ENCODE peak calls at places on chromosomes 16 and 17, in seven cellular contexts. Y is cardiac muscle cell; S is endodermal cell; H is CD8-positive, alpha-beta T cell; T is GM06990; B is left ventricle myocardium inferior; M is prostate gland. R is an unnamed sample.

GRCh38 chr17:13558588-13558987 is 43.1 kb downstream of the HS3ST3A1 start:
- DNase-seq in Y (no peak), M (no peak), S (no peak), T (no peak), B (no peak), H (no peak), R (no peak)

GRCh38 chr17:34598161-34598776 is 18.9 kb downstream of the TMEM132E start:
- DNase-seq in B (no peak), S (peak; percentile 92), Y (no peak), T (no peak), H (no peak), M (no peak), R (no peak)

GRCh38 chr17:74798239-74798707 is 22.1 kb upstream of the NAT9 start:
- DNase-seq in H (no peak), T (no peak), Y (no peak), B (no peak), S (no peak), M (no peak), R (peak; percentile 18)

GRCh38 chr16:2239231-2239675 is 3.0 kb downstream of the DNASE1L2 start:
- DNase-seq in T (no peak), S (no peak), B (no peak), H (no peak), Y (no peak), M (no peak), R (peak; percentile 57)

GRCh38 chr16:85180047-85180878 is 68.0 kb upstream of the CIBAR2 start:
- DNase-seq in S (no peak), H (no peak), M (no peak), T (no peak), Y (no peak), B (no peak), R (no peak)

GRCh38 chr17:29982991-29983390 is 41.6 kb downstream of the EFCAB5 start:
- DNase-seq in M (no peak), S (no peak), B (no peak), H (no peak), T (no peak), Y (no peak), R (peak; percentile 60)

GRCh38 chr16:76265434-76266045 is 11.7 kb upstream of the CNTNAP4 start:
- DNase-seq in T (no peak), M (no peak), H (no peak), Y (peak; percentile 46), S (peak; percentile 94), B (no peak), R (peak; percentile 60)

GRCh38 chr16:82924075-82924854 is 297.5 kb downstream of the CDH13 start:
- DNase-seq in H (no peak), B (no peak), T (no peak), S (no peak), Y (no peak), M (peak; percentile 41), R (no peak)

GRCh38 chr17:7613769-7614421 is 802 bp downstream of the FXR2 start:
- DNase-seq in S (peak; percentile 60), Y (peak; percentile 29), T (no peak), M (no peak), B (no peak), H (no peak), R (peak; percentile 54)

DNA sequence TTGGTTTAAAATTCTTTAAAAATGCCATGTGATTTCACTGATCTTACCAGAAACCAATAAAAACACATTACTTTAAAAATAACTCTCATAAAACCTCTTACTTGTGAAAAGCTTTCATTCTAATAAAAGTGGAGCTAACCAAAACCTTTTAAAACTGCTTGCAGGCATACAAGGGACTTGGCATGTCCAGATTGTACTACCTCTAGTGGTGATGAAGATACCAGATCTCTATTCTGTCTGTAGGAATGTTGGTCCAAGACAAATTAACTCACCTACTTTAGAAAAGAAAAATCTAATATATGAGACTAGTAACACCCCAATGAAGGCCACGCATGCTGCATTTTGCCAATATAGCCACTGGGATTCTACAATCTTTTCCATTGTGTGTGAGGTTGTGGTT is 151.0 kb upstream of the SALL1 start:
- DNase-seq in H (no peak), T (no peak), B (no peak), S (no peak), Y (no peak), M (no peak), R (no peak)
- TF ChIP-seq CTCF in H (no peak), T (no peak), B (no peak), S (no peak), Y (no peak), M (no peak), R (peak; percentile 8)

DNA sequence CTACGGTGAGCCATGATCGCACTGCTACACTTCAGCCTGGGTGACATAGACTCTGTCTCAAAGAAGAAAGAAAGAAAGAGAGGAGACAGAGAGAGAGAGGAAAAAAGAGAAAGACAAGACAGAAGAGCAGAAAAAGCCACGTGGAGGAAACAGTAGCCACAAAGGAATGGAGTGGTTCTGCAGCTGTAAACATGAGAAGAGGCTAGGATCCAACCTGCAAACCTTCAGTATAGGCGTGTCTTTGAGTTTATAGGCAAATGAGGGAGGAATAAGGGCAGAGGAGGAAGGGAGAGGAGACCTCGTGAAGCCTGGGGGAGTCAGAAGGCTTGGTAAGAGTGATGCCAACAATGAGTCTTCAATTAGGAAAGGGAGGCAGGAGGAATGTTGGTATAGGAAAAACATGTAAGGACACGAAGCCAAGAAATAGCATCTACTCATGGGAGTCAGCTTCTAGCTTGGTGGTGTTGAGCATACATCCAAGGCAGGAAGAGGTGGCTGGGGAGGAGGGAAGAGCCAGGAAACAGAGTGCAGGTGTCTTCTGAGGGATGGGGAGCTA is 3.9 kb downstream of the MED9 start:
- DNase-seq in B (no peak), Y (no peak), T (no peak), S (no peak), M (no peak), H (no peak), R (no peak)
- H3K4me3 ChIP-seq in B (peak overlapping the region; percentile 95), Y (no peak overlapping the region), T (no peak overlapping the region), S (no peak overlapping the region), M (no peak overlapping the region), H (no peak overlapping the region), R (no peak overlapping the region)

GRCh38 chr16:636206-637080 is at the start of gene METTL26:
- DNase-seq in M (peak; percentile 95), Y (peak; percentile 95), T (peak; percentile 93), H (peak; percentile 88), S (peak; percentile 98), B (peak; percentile 97), R (peak; percentile 91)
- TF ChIP-seq CTCF in M (peak; percentile 28), Y (no peak), T (no peak), H (no peak), S (peak; percentile 12), B (no peak), R (no peak)

GRCh38 chr16:86664518-86665318 is 86.4 kb downstream of the FOXL1 start:
- DNase-seq in T (peak; percentile 18), B (no peak), S (no peak), M (no peak), Y (peak; percentile 85), H (peak; percentile 22), R (peak; percentile 100)
- H3K4me3 ChIP-seq in T (no peak overlapping the region), B (no peak overlapping the region), S (no peak overlapping the region), M (no peak overlapping the region), Y (no peak overlapping the region), H (no peak overlapping the region), R (no peak overlapping the region)

R was measured in fibroblast of mammary gland.